ENCODE peak calls at places on chromosomes 1 and 21, in nine cellular contexts. One of them, this sample, is unnamed.

GRCh38 chr1:24127801-24128363 is 15.1 kb downstream of the IL22RA1 start:
- DNase-seq in Ammon's horn: no peak
- DNase-seq in cardiac muscle cell: no peak
- DNase-seq in glutamatergic neuron: no peak
- DNase-seq in nephron progenitor cell: no peak
- DNase-seq in spleen: no peak
- DNase-seq in ascending aorta: no peak
- DNase-seq in HuH-7: no peak
- DNase-seq in GM03348: no peak
- DNase-seq in this sample: no peak

GRCh38 chr1:27176323-27176722 is 21.4 kb upstream of the SLC9A1 start:
- DNase-seq in Ammon's horn: no peak
- DNase-seq in cardiac muscle cell: no peak
- DNase-seq in glutamatergic neuron: no peak
- DNase-seq in nephron progenitor cell: no peak
- DNase-seq in spleen: no peak
- DNase-seq in ascending aorta: no peak
- DNase-seq in HuH-7: no peak
- DNase-seq in GM03348: no peak
- DNase-seq in this sample: no peak

GRCh38 chr21:28833181-28833580 is 159.5 kb downstream of the LTN1 start:
- DNase-seq in Ammon's horn: no peak
- DNase-seq in cardiac muscle cell: no peak
- DNase-seq in glutamatergic neuron: no peak
- DNase-seq in nephron progenitor cell: no peak
- DNase-seq in spleen: no peak
- DNase-seq in ascending aorta: no peak
- DNase-seq in HuH-7: no peak
- DNase-seq in GM03348: no peak
- DNase-seq in this sample: no peak

GRCh38 chr1:241821363-241821762 is 26.6 kb upstream of the EXO1 start:
- DNase-seq in Ammon's horn: no peak
- DNase-seq in cardiac muscle cell: no peak
- DNase-seq in glutamatergic neuron: no peak
- DNase-seq in nephron progenitor cell: no peak
- DNase-seq in spleen: no peak
- DNase-seq in ascending aorta: no peak
- DNase-seq in HuH-7: no peak
- DNase-seq in GM03348: no peak
- DNase-seq in this sample: no peak

GRCh38 chr1:221708987-221709386 is 32.9 kb downstream of the DUSP10 start:
- DNase-seq in Ammon's horn: peak
- DNase-seq in cardiac muscle cell: peak
- DNase-seq in glutamatergic neuron: peak
- DNase-seq in nephron progenitor cell: no peak
- DNase-seq in spleen: no peak
- DNase-seq in ascending aorta: no peak
- DNase-seq in HuH-7: peak
- DNase-seq in GM03348: no peak
- DNase-seq in this sample: no peak

GRCh38 chr1:151944110-151944858 is 35.0 kb upstream of the THEM4 start:
- DNase-seq in Ammon's horn: no peak
- DNase-seq in cardiac muscle cell: peak
- DNase-seq in glutamatergic neuron: no peak
- DNase-seq in nephron progenitor cell: no peak
- DNase-seq in spleen: no peak
- DNase-seq in ascending aorta: no peak
- DNase-seq in HuH-7: no peak
- DNase-seq in GM03348: no peak
- DNase-seq in this sample: no peak

GRCh38 chr1:95028954-95029353 is 43.8 kb downstream of the ALG14 start:
- DNase-seq in Ammon's horn: no peak
- DNase-seq in cardiac muscle cell: no peak
- DNase-seq in glutamatergic neuron: no peak
- DNase-seq in nephron progenitor cell: no peak
- DNase-seq in spleen: no peak
- DNase-seq in ascending aorta: no peak
- DNase-seq in HuH-7: no peak
- DNase-seq in GM03348: no peak
- DNase-seq in this sample: no peak

GRCh38 chr1:219666242-219666641 is 53.3 kb upstream of the ZC3H11B start:
- DNase-seq in Ammon's horn: no peak
- DNase-seq in cardiac muscle cell: peak
- DNase-seq in glutamatergic neuron: no peak
- DNase-seq in nephron progenitor cell: no peak
- DNase-seq in spleen: no peak
- DNase-seq in ascending aorta: no peak
- DNase-seq in HuH-7: no peak
- DNase-seq in GM03348: peak
- DNase-seq in this sample: no peak

GRCh38 chr1:176794897-176795508 is 332.0 kb downstream of the PAPPA2 start:
- DNase-seq in Ammon's horn: no peak
- DNase-seq in cardiac muscle cell: no peak
- DNase-seq in glutamatergic neuron: no peak
- DNase-seq in nephron progenitor cell: no peak
- DNase-seq in spleen: no peak
- DNase-seq in ascending aorta: no peak
- DNase-seq in HuH-7: no peak
- DNase-seq in GM03348: no peak
- DNase-seq in this sample: no peak

GRCh38 chr21:45300786-45301520 is 13.3 kb upstream of the POFUT2 start:
- DNase-seq in Ammon's horn: no peak
- DNase-seq in cardiac muscle cell: no peak
- DNase-seq in glutamatergic neuron: no peak
- DNase-seq in nephron progenitor cell: no peak
- DNase-seq in spleen: peak
- DNase-seq in ascending aorta: peak
- DNase-seq in HuH-7: no peak
- DNase-seq in GM03348: no peak
- DNase-seq in this sample: peak

GRCh38 chr1:200433586-200433985 is 23.8 kb upstream of the ZNF281 start:
- DNase-seq in Ammon's horn: no peak
- DNase-seq in cardiac muscle cell: no peak
- DNase-seq in glutamatergic neuron: no peak
- DNase-seq in nephron progenitor cell: no peak
- DNase-seq in spleen: no peak
- DNase-seq in ascending aorta: no peak
- DNase-seq in HuH-7: no peak
- DNase-seq in GM03348: no peak
- DNase-seq in this sample: no peak

GRCh38 chr1:53477626-53478025 is 18.4 kb downstream of the DMRTB1 start:
- DNase-seq in Ammon's horn: no peak
- DNase-seq in cardiac muscle cell: peak
- DNase-seq in glutamatergic neuron: no peak
- DNase-seq in nephron progenitor cell: no peak
- DNase-seq in spleen: no peak
- DNase-seq in ascending aorta: no peak
- DNase-seq in HuH-7: no peak
- DNase-seq in GM03348: no peak
- DNase-seq in this sample: no peak

GRCh38 chr1:12480748-12481362 is 137.2 kb downstream of the DHRS3 start:
- DNase-seq in Ammon's horn: no peak
- DNase-seq in cardiac muscle cell: peak
- DNase-seq in glutamatergic neuron: no peak
- DNase-seq in nephron progenitor cell: no peak
- DNase-seq in spleen: peak
- DNase-seq in ascending aorta: no peak
- DNase-seq in HuH-7: no peak
- DNase-seq in GM03348: peak
- DNase-seq in this sample: no peak

GRCh38 chr1:10694633-10695627 is 101.5 kb downstream of the CASZ1 start:
- DNase-seq in Ammon's horn: peak
- DNase-seq in cardiac muscle cell: peak
- DNase-seq in glutamatergic neuron: peak
- DNase-seq in nephron progenitor cell: peak
- DNase-seq in spleen: peak
- DNase-seq in ascending aorta: peak
- DNase-seq in HuH-7: peak
- DNase-seq in GM03348: peak
- DNase-seq in this sample: no peak

GRCh38 chr1:43368646-43369020 is 822 bp upstream of the ELOVL1 start:
- DNase-seq in Ammon's horn: no peak
- DNase-seq in cardiac muscle cell: no peak
- DNase-seq in glutamatergic neuron: no peak
- DNase-seq in nephron progenitor cell: no peak
- DNase-seq in spleen: no peak
- DNase-seq in ascending aorta: no peak
- DNase-seq in HuH-7: no peak
- DNase-seq in GM03348: no peak
- DNase-seq in this sample: no peak

GRCh38 chr1:231885209-231885854 is 258.7 kb downstream of the DISC1 start:
- DNase-seq in Ammon's horn: no peak
- DNase-seq in cardiac muscle cell: peak
- DNase-seq in glutamatergic neuron: no peak
- DNase-seq in nephron progenitor cell: no peak
- DNase-seq in spleen: no peak
- DNase-seq in ascending aorta: no peak
- DNase-seq in HuH-7: no peak
- DNase-seq in GM03348: no peak
- DNase-seq in this sample: no peak

GRCh38 chr1:205519541-205520131 is 15.2 kb downstream of the CDK18 start:
- DNase-seq in Ammon's horn: peak
- DNase-seq in cardiac muscle cell: no peak
- DNase-seq in glutamatergic neuron: no peak
- DNase-seq in nephron progenitor cell: peak
- DNase-seq in spleen: no peak
- DNase-seq in ascending aorta: no peak
- DNase-seq in HuH-7: no peak
- DNase-seq in GM03348: peak
- DNase-seq in this sample: no peak

GRCh38 chr1:36762174-36762573 is 272.1 kb downstream of the GRIK3 start:
- DNase-seq in Ammon's horn: no peak
- DNase-seq in cardiac muscle cell: no peak
- DNase-seq in glutamatergic neuron: no peak
- DNase-seq in nephron progenitor cell: no peak
- DNase-seq in spleen: no peak
- DNase-seq in ascending aorta: no peak
- DNase-seq in HuH-7: no peak
- DNase-seq in GM03348: no peak
- DNase-seq in this sample: peak

GRCh38 chr1:215002471-215002870 is 80.1 kb upstream of the KCNK2 start:
- DNase-seq in Ammon's horn: no peak
- DNase-seq in cardiac muscle cell: peak
- DNase-seq in glutamatergic neuron: no peak
- DNase-seq in nephron progenitor cell: no peak
- DNase-seq in spleen: no peak
- DNase-seq in ascending aorta: no peak
- DNase-seq in HuH-7: no peak
- DNase-seq in GM03348: peak
- DNase-seq in this sample: no peak

GRCh38 chr1:81937791-81938450 is 137.2 kb downstream of the ADGRL2 start:
- DNase-seq in Ammon's horn: no peak
- DNase-seq in cardiac muscle cell: peak
- DNase-seq in glutamatergic neuron: no peak
- DNase-seq in nephron progenitor cell: no peak
- DNase-seq in spleen: no peak
- DNase-seq in ascending aorta: no peak
- DNase-seq in HuH-7: no peak
- DNase-seq in GM03348: no peak
- DNase-seq in this sample: no peak

GRCh38 chr1:229434641-229435051 is 752 bp upstream of the ACTA1 start:
- DNase-seq in Ammon's horn: no peak
- DNase-seq in cardiac muscle cell: no peak
- DNase-seq in glutamatergic neuron: peak
- DNase-seq in nephron progenitor cell: peak
- DNase-seq in spleen: no peak
- DNase-seq in ascending aorta: no peak
- DNase-seq in HuH-7: no peak
- DNase-seq in GM03348: no peak
- DNase-seq in this sample: no peak

GRCh38 chr1:147669475-147670318 is 627 bp downstream of the ACP6 start:
- DNase-seq in Ammon's horn: peak
- DNase-seq in cardiac muscle cell: peak
- DNase-seq in glutamatergic neuron: peak
- DNase-seq in nephron progenitor cell: peak
- DNase-seq in spleen: peak
- DNase-seq in ascending aorta: no peak
- DNase-seq in HuH-7: peak
- DNase-seq in GM03348: peak
- DNase-seq in this sample: peak

GRCh38 chr1:87410771-87411170 is 82.1 kb downstream of the LMO4 start:
- DNase-seq in Ammon's horn: peak
- DNase-seq in cardiac muscle cell: peak
- DNase-seq in glutamatergic neuron: no peak
- DNase-seq in nephron progenitor cell: no peak
- DNase-seq in spleen: no peak
- DNase-seq in ascending aorta: no peak
- DNase-seq in HuH-7: no peak
- DNase-seq in GM03348: no peak
- DNase-seq in this sample: no peak

GRCh38 chr1:72516264-72516663 is 233.9 kb upstream of the NEGR1 start:
- DNase-seq in Ammon's horn: no peak
- DNase-seq in cardiac muscle cell: peak
- DNase-seq in glutamatergic neuron: no peak
- DNase-seq in nephron progenitor cell: no peak
- DNase-seq in spleen: no peak
- DNase-seq in ascending aorta: no peak
- DNase-seq in HuH-7: no peak
- DNase-seq in GM03348: peak
- DNase-seq in this sample: no peak

GRCh38 chr1:53943490-53944043 is 1.9 kb downstream of the IFT25 start:
- DNase-seq in Ammon's horn: no peak
- DNase-seq in cardiac muscle cell: no peak
- DNase-seq in glutamatergic neuron: no peak
- DNase-seq in nephron progenitor cell: no peak
- DNase-seq in spleen: no peak
- DNase-seq in ascending aorta: no peak
- DNase-seq in HuH-7: no peak
- DNase-seq in GM03348: no peak
- DNase-seq in this sample: no peak

GRCh38 chr1:78497196-78497595 is 6.4 kb downstream of the PTGFR start:
- DNase-seq in Ammon's horn: no peak
- DNase-seq in cardiac muscle cell: no peak
- DNase-seq in glutamatergic neuron: no peak
- DNase-seq in nephron progenitor cell: no peak
- DNase-seq in spleen: no peak
- DNase-seq in ascending aorta: no peak
- DNase-seq in HuH-7: no peak
- DNase-seq in GM03348: peak
- DNase-seq in this sample: no peak

GRCh38 chr1:5637171-5637570 is 355.1 kb downstream of the NPHP4 start:
- DNase-seq in Ammon's horn: peak
- DNase-seq in cardiac muscle cell: no peak
- DNase-seq in glutamatergic neuron: no peak
- DNase-seq in nephron progenitor cell: no peak
- DNase-seq in spleen: no peak
- DNase-seq in ascending aorta: no peak
- DNase-seq in HuH-7: no peak
- DNase-seq in GM03348: no peak
- DNase-seq in this sample: no peak

GRCh38 chr21:38148046-38148445 is 108.7 kb upstream of the KCNJ15 start:
- DNase-seq in Ammon's horn: peak
- DNase-seq in cardiac muscle cell: no peak
- DNase-seq in glutamatergic neuron: no peak
- DNase-seq in nephron progenitor cell: no peak
- DNase-seq in spleen: no peak
- DNase-seq in ascending aorta: no peak
- DNase-seq in HuH-7: no peak
- DNase-seq in GM03348: no peak
- DNase-seq in this sample: no peak

GRCh38 chr21:16460936-16461335 is 731.2 kb downstream of the USP25 start:
- DNase-seq in Ammon's horn: no peak
- DNase-seq in cardiac muscle cell: no peak
- DNase-seq in glutamatergic neuron: no peak
- DNase-seq in nephron progenitor cell: no peak
- DNase-seq in spleen: no peak
- DNase-seq in ascending aorta: no peak
- DNase-seq in HuH-7: no peak
- DNase-seq in GM03348: no peak
- DNase-seq in this sample: no peak